ENCODE peak calls at places on chromosomes 2 and 18, in eight cellular contexts. O is C1 segment of cervical spinal cord; A is NCI-H187; S is left ventricle myocardium superior; N is DMS153; U is CD4-positive, CD25-positive, alpha-beta regulatory T cell; X is GM04504; P is NCI-H1930. Y is an unnamed sample.

GRCh38 chr18:63067939-63068338 is 251.6 kb downstream of the BCL2 start:
- DNase-seq in O (no peak), A (no peak), S (no peak), N (no peak), U (no peak), X (no peak), P (no peak), Y (no peak)

GRCh38 chr2:240782221-240782885 is 37.7 kb downstream of the KIF1A start:
- DNase-seq in O (no peak), A (no peak), S (peak; percentile 16), N (no peak), U (no peak), X (no peak), P (no peak), Y (no peak)

GRCh38 chr18:48428494-48429177 is 19.5 kb upstream of the ZBTB7C start:
- DNase-seq in O (no peak), A (no peak), S (no peak), N (no peak), U (no peak), X (no peak), P (no peak), Y (no peak)

GRCh38 chr2:175253871-175254270 is 72.4 kb upstream of the ATP5MC3 start:
- DNase-seq in O (no peak), A (no peak), S (no peak), N (no peak), U (no peak), X (no peak), P (no peak), Y (no peak)

GRCh38 chr2:186780701-186781316 is 68.2 kb downstream of the ZSWIM2 start:
- DNase-seq in O (no peak), A (no peak), S (no peak), N (no peak), U (no peak), X (no peak), P (no peak), Y (peak; percentile 59)

GRCh38 chr2:206158563-206159345 is 490 bp downstream of the NDUFS1 start:
- DNase-seq in O (no peak), A (no peak), S (no peak), N (no peak), U (no peak), X (peak; percentile 14), P (no peak), Y (no peak)

GRCh38 chr2:48315847-48316194 is 214.1 kb upstream of the STON1 start:
- DNase-seq in O (peak; percentile 18), A (no peak), S (no peak), N (no peak), U (peak; percentile 24), X (no peak), P (peak; percentile 44), Y (no peak)

GRCh38 chr18:36191286-36191685 is 4.0 kb downstream of the MOCOS start:
- DNase-seq in O (no peak), A (no peak), S (no peak), N (no peak), U (no peak), X (no peak), P (no peak), Y (no peak)

GRCh38 chr18:76532875-76533274 is 37.8 kb upstream of the ZNF516 start:
- DNase-seq in O (no peak), A (no peak), S (no peak), N (no peak), U (no peak), X (no peak), P (no peak), Y (no peak)

GRCh38 chr18:59744271-59744721 is 47.1 kb upstream of the CCBE1 start:
- DNase-seq in O (no peak), A (no peak), S (no peak), N (no peak), U (no peak), X (peak; percentile 94), P (no peak), Y (no peak)

Y was measured in iPS-NIHi11.